ENCODE peak calls at places on chromosome 1, in ten cellular contexts. I is PC-3; E is fibroblast of the aortic adventitia; Q is PC-9; V is cardiac fibroblast; P is brain microvascular endothelial cell; C is A549; W is CD8-positive, alpha-beta T cell; G is dorsolateral prefrontal cortex; A is B cell. L is an unnamed sample.

GRCh38 chr1:48007044-48007443 is 9.9 kb upstream of the TRABD2B start:
- DNase-seq in I (peak), E (peak), Q (no peak), V (peak), P (peak), C (peak), W (no peak), G (no peak), A (no peak), L (no peak)

GRCh38 chr1:236953161-236953560 is 51.1 kb downstream of the MT1HL1 start:
- DNase-seq in I (no peak), E (no peak), Q (no peak), V (no peak), P (no peak), C (no peak), W (no peak), G (no peak), A (no peak), L (no peak)

GRCh38 chr1:78079580-78079979 is 33.8 kb downstream of the GIPC2 start:
- DNase-seq in I (peak), E (peak), Q (no peak), V (peak), P (no peak), C (no peak), W (no peak), G (no peak), A (no peak), L (no peak)

GRCh38 chr1:111204211-111204883 is 3.9 kb upstream of the DENND2D start:
- DNase-seq in I (no peak), E (no peak), Q (peak), V (no peak), P (no peak), C (peak), W (peak), G (no peak), A (peak), L (peak)

GRCh38 chr1:156157974-156158373 is 4.6 kb downstream of the SEMA4A start:
- DNase-seq in I (no peak), E (no peak), Q (no peak), V (no peak), P (no peak), C (no peak), W (no peak), G (no peak), A (no peak), L (no peak)

GRCh38 chr1:5993553-5994510 is 1.6 kb upstream of the NPHP4 start:
- DNase-seq in I (peak), E (no peak), Q (no peak), V (no peak), P (no peak), C (no peak), W (peak), G (peak), A (no peak), L (no peak)

GRCh38 chr1:152999818-153000217 is 1.7 kb upstream of the SPRR3 start:
- DNase-seq in I (no peak), E (no peak), Q (peak), V (no peak), P (no peak), C (no peak), W (no peak), G (no peak), A (no peak), L (no peak)

GRCh38 chr1:71964188-71964587 is 318.2 kb downstream of the NEGR1 start:
- DNase-seq in I (peak), E (no peak), Q (no peak), V (no peak), P (peak), C (no peak), W (no peak), G (no peak), A (no peak), L (no peak)

GRCh38 chr1:115706774-115707425 is 61.6 kb downstream of the CASQ2 start:
- DNase-seq in I (peak), E (peak), Q (no peak), V (peak), P (peak), C (peak), W (no peak), G (no peak), A (no peak), L (peak)

GRCh38 chr1:1255078-1255477 is 8.6 kb upstream of the C1QTNF12 start:
- DNase-seq in I (no peak), E (no peak), Q (no peak), V (no peak), P (no peak), C (no peak), W (no peak), G (no peak), A (no peak), L (no peak)

GRCh38 chr1:78297828-78298227 is 192.9 kb upstream of the PTGFR start:
- DNase-seq in I (no peak), E (no peak), Q (no peak), V (no peak), P (no peak), C (no peak), W (no peak), G (no peak), A (no peak), L (no peak)

GRCh38 chr1:234725177-234726132 is 115.5 kb upstream of the IRF2BP2 start:
- DNase-seq in I (peak), E (peak), Q (peak), V (peak), P (no peak), C (no peak), W (peak), G (no peak), A (no peak), L (no peak)

GRCh38 chr1:39154553-39155361 is 49.7 kb upstream of the MACF1 start:
- DNase-seq in I (peak), E (peak), Q (no peak), V (peak), P (peak), C (peak), W (no peak), G (no peak), A (no peak), L (no peak)

DNA sequence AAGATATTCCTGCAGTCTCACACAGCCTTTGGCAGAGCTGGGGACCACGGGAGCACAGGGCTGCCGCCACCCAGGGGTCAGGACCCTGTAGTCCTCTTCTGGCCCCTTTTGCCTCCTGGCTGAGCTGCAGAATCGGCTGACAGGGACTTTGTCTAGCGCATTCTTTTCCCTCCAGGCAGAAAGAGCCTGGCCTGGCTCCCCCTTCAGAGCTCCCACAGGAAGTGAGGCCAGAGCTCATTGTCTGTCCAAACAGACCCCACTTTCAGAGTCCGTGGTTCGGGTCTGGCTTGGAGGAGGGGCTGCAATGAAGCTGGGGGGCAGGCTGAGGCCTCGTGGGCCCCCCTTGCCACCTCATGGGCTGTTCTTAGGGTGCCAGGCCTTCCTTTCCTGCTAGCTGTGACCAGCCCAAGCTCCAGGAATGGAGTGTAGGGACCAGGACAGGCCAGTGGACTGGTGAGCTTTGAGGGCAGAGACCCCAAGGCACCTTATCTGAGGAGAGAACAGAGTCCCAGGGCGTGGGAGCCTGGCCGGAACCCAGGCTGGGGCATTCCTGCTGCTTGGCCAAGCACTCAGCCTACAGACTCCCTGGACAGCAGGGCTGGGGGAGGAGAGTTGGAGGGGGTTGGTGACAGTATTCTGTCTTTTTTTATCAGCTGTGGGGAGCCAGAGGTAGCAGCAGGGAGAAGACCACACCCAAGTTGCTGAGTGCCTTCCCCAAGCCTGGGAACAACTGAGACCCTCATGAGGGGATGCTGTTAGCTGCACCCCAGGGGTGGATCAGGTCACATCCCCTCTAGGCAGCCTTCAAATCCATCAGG is 4.7 kb downstream of the CELSR2 start:
- DNase-seq in I (no peak), E (peak), Q (no peak), V (peak), P (no peak), C (no peak), W (peak), G (no peak), A (no peak), L (no peak)
- TF ChIP-seq CTCF in I (no peak), E (no peak), Q (no peak), V (no peak), P (no peak), C (no peak), W (no peak), G (no peak), A (no peak), L (no peak)

GRCh38 chr1:170671629-170671963 is 7.7 kb downstream of the PRRX1 start:
- DNase-seq in I (no peak), E (peak), Q (no peak), V (no peak), P (no peak), C (no peak), W (no peak), G (no peak), A (no peak), L (no peak)

GRCh38 chr1:170668301-170668789 is 4.4 kb downstream of the PRRX1 start:
- DNase-seq in I (no peak), E (no peak), Q (no peak), V (peak), P (peak), C (no peak), W (no peak), G (no peak), A (no peak), L (no peak)

GRCh38 chr1:170669036-170669435 is 5.1 kb downstream of the PRRX1 start:
- DNase-seq in I (no peak), E (no peak), Q (no peak), V (no peak), P (no peak), C (no peak), W (no peak), G (no peak), A (no peak), L (no peak)

GRCh38 chr1:170669586-170670332 is 5.8 kb downstream of the PRRX1 start:
- DNase-seq in I (no peak), E (peak), Q (no peak), V (no peak), P (no peak), C (no peak), W (no peak), G (no peak), A (no peak), L (no peak)

GRCh38 chr1:170670751-170671628 is 7.1 kb downstream of the PRRX1 start:
- DNase-seq in I (no peak), E (peak), Q (no peak), V (peak), P (peak), C (no peak), W (no peak), G (no peak), A (no peak), L (no peak)
- TF ChIP-seq CTCF in I (peak), E (peak), Q (no peak), V (peak), P (peak), C (peak), W (no peak), G (peak), A (no peak), L (peak)

DNA sequence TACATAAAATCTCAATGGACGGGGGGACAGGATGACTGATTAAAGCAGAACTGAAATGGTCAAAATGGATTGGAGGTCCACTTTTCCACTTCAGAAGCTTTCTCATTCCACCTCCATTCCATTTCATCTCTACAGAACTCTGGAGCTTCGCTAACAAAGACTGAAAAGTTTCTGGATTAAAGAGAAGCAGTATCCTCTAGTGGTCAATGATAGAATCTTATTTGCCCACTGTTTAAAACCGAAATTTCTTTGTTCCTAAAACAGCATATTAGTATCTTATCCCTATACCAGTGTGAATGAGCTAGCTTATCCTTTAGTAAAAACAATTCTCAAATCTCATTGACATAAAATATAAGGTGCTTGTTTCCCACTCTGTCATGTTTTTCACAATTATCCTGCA is 890.6 kb downstream of the KCNT2 start:
- DNase-seq in I (peak), E (peak), Q (no peak), V (peak), P (no peak), C (peak), W (no peak), G (no peak), A (no peak), L (no peak)
- TF ChIP-seq CTCF in I (peak), E (peak), Q (peak), V (no peak), P (peak), C (peak), W (no peak), G (no peak), A (no peak), L (no peak)

DNA sequence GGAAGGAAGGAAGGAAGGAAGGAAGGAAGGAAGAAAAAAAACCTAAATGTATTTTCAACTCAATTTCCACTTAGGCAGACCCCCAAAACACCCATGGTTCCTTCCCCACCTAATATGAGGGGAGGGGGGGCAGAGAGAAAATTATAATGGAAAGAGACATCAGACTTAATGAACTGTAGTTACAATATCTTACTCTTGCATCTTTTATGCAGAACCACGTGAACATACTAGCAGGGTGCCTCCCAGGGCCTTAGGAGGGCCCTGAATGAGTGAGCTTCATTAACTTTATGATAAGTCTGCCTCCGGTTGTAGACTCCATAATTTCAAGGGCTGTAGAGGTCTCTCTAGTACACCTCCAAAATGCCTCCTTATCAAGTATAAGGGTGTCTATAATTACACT is 11.3 kb upstream of the KIRREL1 start:
- DNase-seq in I (no peak), E (no peak), Q (no peak), V (no peak), P (no peak), C (no peak), W (no peak), G (no peak), A (no peak), L (no peak)
- TF ChIP-seq CTCF in I (no peak), E (no peak), Q (no peak), V (no peak), P (no peak), C (no peak), W (no peak), G (no peak), A (no peak), L (no peak)

GRCh38 chr1:162228586-162228985 is 148.1 kb downstream of the SPATA46 start:
- DNase-seq in I (no peak), E (no peak), Q (no peak), V (no peak), P (no peak), C (no peak), W (no peak), G (no peak), A (no peak), L (no peak)

GRCh38 chr1:162229534-162229933 is 147.1 kb downstream of the SPATA46 start:
- DNase-seq in I (no peak), E (no peak), Q (no peak), V (no peak), P (no peak), C (no peak), W (no peak), G (no peak), A (no peak), L (peak)

GRCh38 chr1:162232034-162232433 is 144.6 kb downstream of the SPATA46 start:
- DNase-seq in I (no peak), E (no peak), Q (no peak), V (no peak), P (no peak), C (no peak), W (no peak), G (no peak), A (no peak), L (no peak)

GRCh38 chr1:162230517-162230916 is 146.1 kb downstream of the SPATA46 start:
- DNase-seq in I (no peak), E (no peak), Q (no peak), V (no peak), P (no peak), C (no peak), W (no peak), G (no peak), A (no peak), L (no peak)

DNA sequence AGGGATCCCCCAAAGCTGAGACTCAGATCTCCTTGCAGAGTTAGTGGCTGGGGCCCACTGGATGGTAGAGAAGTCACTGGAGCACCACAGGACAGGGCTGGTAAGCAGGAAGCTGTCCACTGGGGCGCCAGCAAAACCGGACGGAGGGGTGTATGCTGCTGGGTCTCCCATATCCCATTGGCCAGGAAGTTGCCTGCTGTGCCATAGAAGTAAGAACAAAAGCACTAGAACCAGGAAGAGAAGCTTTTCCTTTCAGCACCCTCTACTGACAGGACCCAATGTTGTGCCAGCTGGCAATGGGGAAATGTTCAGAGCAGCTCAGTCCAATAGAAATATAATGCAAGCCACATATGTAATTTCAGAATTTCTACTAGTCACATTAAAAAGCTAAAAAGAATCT is 146.6 kb downstream of the SPATA46 start:
- DNase-seq in I (peak), E (no peak), Q (no peak), V (peak), P (peak), C (peak), W (no peak), G (no peak), A (no peak), L (no peak)
- TF ChIP-seq CTCF in I (peak), E (no peak), Q (no peak), V (no peak), P (peak), C (no peak), W (no peak), G (peak), A (no peak), L (no peak)

DNA sequence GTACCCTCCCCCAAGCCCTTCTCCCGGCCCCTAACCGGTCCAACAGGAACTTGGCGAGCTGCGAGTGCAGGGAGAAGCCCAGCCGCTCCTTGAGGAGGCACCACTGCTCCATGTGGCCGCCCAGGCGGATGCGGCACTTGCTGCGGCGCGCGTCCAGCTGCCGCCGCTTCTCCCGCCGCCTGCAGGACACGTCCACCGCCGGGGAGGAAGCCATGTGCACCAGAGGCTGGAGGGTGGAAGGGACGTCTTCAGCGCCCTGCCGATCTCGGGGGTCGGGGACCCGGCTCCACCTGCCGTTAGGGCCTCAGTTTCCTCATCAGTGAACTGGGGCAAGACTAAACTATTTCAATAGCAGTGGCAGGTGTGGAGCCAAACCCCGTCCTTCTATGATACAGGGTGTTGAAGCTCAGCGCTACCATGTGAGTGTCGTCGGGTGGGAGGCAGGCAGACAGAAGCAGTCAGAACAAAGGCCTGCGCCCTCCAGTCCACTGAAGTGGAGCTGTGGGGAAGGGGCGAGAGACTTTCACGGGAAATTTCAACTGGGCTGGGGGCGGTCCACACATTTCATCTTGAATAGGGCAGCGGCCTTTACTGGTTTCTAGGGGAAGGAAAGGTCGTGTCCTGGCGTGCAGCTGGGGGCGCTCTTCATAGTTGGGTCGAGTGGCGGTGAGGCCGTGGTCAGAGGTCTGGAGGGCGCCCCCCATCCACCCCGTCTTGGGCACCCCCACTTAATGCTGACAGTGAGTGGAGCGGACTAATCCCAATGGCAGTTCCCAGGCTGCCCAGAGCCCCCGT is 592 bp downstream of the ZNF692 start:
- DNase-seq in I (peak), E (peak), Q (peak), V (peak), P (peak), C (peak), W (peak), G (no peak), A (peak), L (peak)
- TF ChIP-seq CTCF in I (peak), E (peak), Q (peak), V (peak), P (peak), C (peak), W (peak), G (peak), A (peak), L (peak)

GRCh38 chr1:158112994-158113758 is 67.5 kb upstream of the CD1D start:
- DNase-seq in I (no peak), E (no peak), Q (no peak), V (peak), P (no peak), C (peak), W (peak), G (no peak), A (peak), L (peak)
- TF ChIP-seq CTCF in I (no peak), E (peak), Q (no peak), V (no peak), P (peak), C (peak), W (no peak), G (peak), A (peak), L (no peak)